ENCODE peak calls at places on chromosome 10, in eight cellular contexts. C is CD8-positive, alpha-beta T cell; O is neuronal stem cell; K is psoas muscle; Q is NT2/D1; G is adipocyte; R is heart left ventricle; D is osteoblast. F is an unnamed sample. For H3K9me3 and H3K4me1, the result is how much of the 10 kb centered on the place peaks cover.

GRCh38 chr10:1513221-1513620 is 224.1 kb downstream of the ADARB2 start:
- DNase-seq in O (no peak), R (no peak), G (no peak), C (no peak), D (no peak), K (no peak), Q (no peak), F (no peak)

GRCh38 chr10:120221873-120222485 is 235.0 kb upstream of the PLPP4 start:
- DNase-seq in Q (peak), D (peak), K (no peak), R (no peak), G (peak), C (no peak), O (no peak), F (no peak)

GRCh38 chr10:3660753-3661152 is 124.3 kb downstream of the KLF6 start:
- DNase-seq in K (no peak), C (no peak), D (no peak), G (no peak), Q (no peak), R (no peak), O (no peak), F (no peak)

GRCh38 chr10:8665322-8665721 is 610.8 kb downstream of the GATA3 start:
- DNase-seq in O (no peak), C (no peak), D (no peak), K (no peak), R (no peak), Q (no peak), G (no peak), F (no peak)

GRCh38 chr10:116660860-116661259 is 40.1 kb downstream of the PNLIPRP2 start:
- DNase-seq in C (no peak), Q (no peak), G (no peak), R (no peak), O (no peak), D (no peak), K (no peak), F (no peak)

GRCh38 chr10:32795598-32796183 is 162.3 kb downstream of the ITGB1 start:
- DNase-seq in G (peak), R (no peak), D (no peak), O (peak), C (no peak), K (no peak), Q (peak), F (no peak)

GRCh38 chr10:125633517-125633999 is 49.4 kb downstream of the TEX36 start:
- DNase-seq in R (no peak), C (no peak), O (no peak), K (no peak), G (no peak), Q (no peak), D (no peak), F (no peak)

GRCh38 chr10:84427903-84428650 is 99.7 kb downstream of the CCSER2 start:
- DNase-seq in O (no peak), G (no peak), Q (no peak), C (no peak), R (no peak), D (peak), K (no peak), F (no peak)

GRCh38 chr10:5023126-5023701 is 19.6 kb upstream of the AKR1C2 start:
- DNase-seq in K (no peak), R (no peak), O (no peak), G (no peak), C (no peak), Q (no peak), D (no peak), F (no peak)

GRCh38 chr10:95458014-95458413 is 103.2 kb downstream of the SORBS1 start:
- DNase-seq in G (no peak), O (no peak), D (no peak), Q (no peak), C (no peak), K (no peak), R (no peak), F (no peak)

GRCh38 chr10:12849351-12850181 is 151.9 kb downstream of the CCDC3 start:
- DNase-seq in R (no peak), C (no peak), D (peak), K (no peak), G (no peak), O (no peak), Q (no peak), F (no peak)

GRCh38 chr10:119313645-119314044 is 106.3 kb downstream of the GRK5 start:
- DNase-seq in K (no peak), G (no peak), R (no peak), O (no peak), C (peak), Q (no peak), D (peak), F (no peak)

GRCh38 chr10:22978287-22978686 is 50.4 kb downstream of the ARMC3 start:
- DNase-seq in Q (no peak), G (no peak), R (no peak), K (no peak), O (no peak), D (no peak), C (no peak), F (no peak)

GRCh38 chr10:30820282-30820991 is 190.9 kb upstream of the LYZL2 start:
- DNase-seq in G (peak), C (no peak), O (no peak), Q (no peak), R (no peak), K (no peak), D (peak), F (no peak)

GRCh38 chr10:28091913-28092312 is 93.0 kb upstream of the ODAD2 start:
- DNase-seq in Q (no peak), O (no peak), R (no peak), K (no peak), D (no peak), C (no peak), G (no peak), F (no peak)

GRCh38 chr10:104780946-104781345 is 139.9 kb downstream of the SORCS3 start:
- DNase-seq in K (no peak), C (no peak), O (no peak), D (no peak), G (no peak), R (no peak), Q (no peak), F (no peak)

GRCh38 chr10:100114460-100114859 is 32.8 kb upstream of the CPN1 start:
- DNase-seq in O (no peak), D (no peak), R (no peak), C (no peak), K (no peak), G (no peak), Q (no peak), F (no peak)

GRCh38 chr10:35635576-35635975 is 6.5 kb downstream of the FZD8 start:
- DNase-seq in Q (no peak), R (no peak), K (no peak), G (peak), C (no peak), O (peak), D (peak), F (no peak)

GRCh38 chr10:107031981-107032699 is 132.4 kb downstream of the SORCS1 start:
- DNase-seq in O (no peak), G (peak), K (no peak), Q (no peak), R (no peak), D (no peak), C (no peak), F (no peak)

GRCh38 chr10:123132576-123133477 is 2.9 kb upstream of the HMX3 start:
- DNase-seq in R (peak), Q (peak), D (peak), G (peak), C (peak), K (peak), O (peak), F (peak)

GRCh38 chr10:132554991-132555647 is 17.5 kb downstream of the INPP5A start:
- DNase-seq in G (no peak), O (no peak), Q (no peak), C (peak), R (peak), K (no peak), D (peak), F (peak)

GRCh38 chr10:63227207-63227895 is 94.2 kb downstream of the NRBF2 start:
- DNase-seq in K (no peak), Q (no peak), G (no peak), C (no peak), R (no peak), O (no peak), D (no peak), F (no peak)

GRCh38 chr10:28294809-28295208 is 8.1 kb downstream of the MPP7 start:
- DNase-seq in C (no peak), R (no peak), G (no peak), D (no peak), O (no peak), Q (no peak), K (no peak), F (no peak)

GRCh38 chr10:43352951-43353350 is 18.5 kb upstream of the FXYD4 start:
- DNase-seq in G (no peak), O (no peak), K (no peak), D (no peak), Q (no peak), R (peak), C (no peak), F (no peak)

GRCh38 chr10:102119417-102120141 is 589 bp downstream of the LDB1 start:
- DNase-seq in O (peak), D (peak), K (peak), R (peak), Q (no peak), G (peak), C (peak), F (peak)

GRCh38 chr10:29948971-29949370 is 110.4 kb downstream of the JCAD start:
- DNase-seq in Q (no peak), R (no peak), K (no peak), D (no peak), O (no peak), C (no peak), G (peak), F (no peak)

GRCh38 chr10:63795461-63795860 is 274.3 kb downstream of the REEP3 start:
- DNase-seq in G (no peak), O (no peak), K (no peak), D (no peak), Q (no peak), R (no peak), C (no peak), F (no peak)

GRCh38 chr10:124194199-124194824 is 100.9 kb upstream of the CHST15 start:
- DNase-seq in O (no peak), G (no peak), R (no peak), K (no peak), C (no peak), D (no peak), Q (no peak), F (no peak)

GRCh38 chr10:43943119-43943824 is 294.6 kb upstream of the ZNF32 start:
- DNase-seq in C (no peak), R (no peak), Q (no peak), O (no peak), K (no peak), G (no peak), D (no peak), F (no peak)

GRCh38 chr10:3330687-3331086 is 158.1 kb upstream of the PITRM1 start:
- DNase-seq in G (peak), C (no peak), O (no peak), R (peak), K (peak), D (peak), Q (no peak), F (no peak)

GRCh38 chr10:17599089-17599488 is 18.1 kb downstream of the HACD1 start:
- DNase-seq in D (no peak), G (peak), O (peak), C (no peak), K (no peak), R (no peak), Q (no peak), F (no peak)

GRCh38 chr10:96497391-96497790 is 16.3 kb downstream of the TLL2 start:
- DNase-seq in O (no peak), Q (no peak), K (no peak), G (no peak), R (no peak), D (no peak), C (no peak), F (no peak)

GRCh38 chr10:115125505-115125904 is 32.3 kb downstream of the ATRNL1 start:
- DNase-seq in O (no peak), D (no peak), K (no peak), C (no peak), R (no peak), Q (no peak), G (no peak), F (no peak)

GRCh38 chr10:111491154-111491553 is 414.3 kb downstream of the ADRA2A start:
- DNase-seq in C (no peak), D (no peak), K (no peak), R (no peak), Q (no peak), O (no peak), G (no peak), F (no peak)

GRCh38 chr10:130218936-130219335 is 82.7 kb downstream of the GLRX3 start:
- DNase-seq in O (no peak), R (no peak), Q (no peak), G (no peak), K (no peak), D (peak), C (no peak), F (no peak)
- H3K9me3 ChIP-seq in O (under half), R (under half), Q (under half), G (under half), K (under half), D (under half), C (under half), F (under half)

GRCh38 chr10:110209926-110210662 is 2.7 kb downstream of the MXI1 start:
- DNase-seq in G (peak), Q (no peak), C (peak), O (no peak), K (peak), R (peak), D (peak), F (peak)

GRCh38 chr10:110214380-110214826 is 7.0 kb downstream of the MXI1 start:
- DNase-seq in G (no peak), K (no peak), O (no peak), C (no peak), D (no peak), R (no peak), Q (no peak), F (no peak)

GRCh38 chr10:110210663-110211454 is 3.5 kb downstream of the MXI1 start:
- DNase-seq in G (peak), O (peak), K (peak), C (peak), Q (peak), D (peak), R (peak), F (peak)

GRCh38 chr10:110211455-110211843 is 4.0 kb downstream of the MXI1 start:
- DNase-seq in K (no peak), C (no peak), Q (no peak), R (no peak), G (no peak), O (no peak), D (peak), F (no peak)

DNA sequence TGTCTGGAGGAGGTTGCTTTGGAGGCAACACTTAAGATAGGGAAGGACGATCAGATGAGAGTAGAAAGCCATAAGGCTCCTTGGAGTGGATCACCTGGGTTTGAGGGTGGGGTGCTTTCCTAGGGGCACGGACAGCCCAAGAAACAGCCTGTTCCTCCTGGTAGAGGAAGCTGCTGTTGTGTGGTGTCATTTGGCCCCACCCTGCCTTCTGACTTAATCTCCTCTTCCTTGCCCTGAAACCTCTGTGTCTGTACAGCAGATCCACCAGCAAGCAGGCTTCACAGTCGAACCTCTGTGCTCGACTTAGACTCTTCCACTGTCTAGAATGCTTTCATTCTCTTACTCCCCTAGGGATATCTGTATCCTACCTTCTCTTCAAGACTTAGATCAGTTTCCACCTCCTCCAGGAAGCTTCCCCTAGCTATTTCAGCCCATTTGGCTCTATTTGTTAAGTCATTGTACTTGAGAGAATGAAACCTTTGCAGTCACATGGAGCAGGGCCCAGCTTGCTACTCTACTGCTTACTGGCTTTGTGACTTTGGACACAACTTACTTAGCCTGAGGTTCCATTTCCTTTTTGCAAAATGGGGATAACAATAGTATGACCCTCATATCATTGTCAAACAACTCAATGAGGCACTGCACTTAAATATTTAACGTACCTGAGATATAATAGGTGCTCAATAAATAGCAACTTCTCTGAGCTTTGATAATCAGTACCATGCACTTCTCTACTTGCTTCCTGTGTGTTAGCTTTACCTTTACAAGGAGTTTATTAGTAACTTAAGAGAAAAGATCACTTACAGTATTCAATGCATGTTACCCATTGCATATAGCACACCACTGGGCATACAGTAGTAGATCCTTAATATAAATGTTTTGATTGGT is 5.0 kb downstream of the MXI1 start:
- DNase-seq in O (no peak), D (no peak), K (no peak), G (peak), C (peak), Q (no peak), R (peak), F (peak)
- H3K4me1 ChIP-seq in O (under half), D (under half), K (under half), G (under half), C (under half), Q (under half), R (under half), F (under half)

GRCh38 chr10:6356280-6356793 is 153.6 kb downstream of the PFKFB3 start:
- DNase-seq in O (no peak), C (no peak), G (no peak), D (no peak), Q (no peak), K (no peak), R (no peak), F (no peak)
- H3K9me3 ChIP-seq in O (under half), C (under half), G (under half), D (under half), Q (under half), K (under half), R (under half), F (under half)

DNA sequence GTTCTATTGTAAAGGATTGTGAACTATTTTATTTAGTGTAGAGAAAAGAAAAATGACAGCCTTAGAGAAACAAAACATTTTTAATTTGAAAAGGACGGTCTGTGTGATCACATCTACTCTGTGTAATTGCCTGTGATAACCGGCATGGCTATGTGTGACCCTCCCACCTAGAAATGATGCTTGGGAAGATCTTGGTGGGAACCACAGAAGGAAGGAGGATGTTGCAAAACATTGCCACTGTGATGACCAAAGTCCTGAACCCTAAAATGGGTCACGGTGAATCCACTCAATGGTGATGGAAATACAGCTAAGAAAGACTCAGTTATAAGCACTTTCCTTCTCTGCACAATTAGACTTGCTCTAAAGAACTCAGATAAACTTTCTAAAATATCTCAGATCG is 221.3 kb upstream of the FRMD4A start:
- DNase-seq in R (no peak), G (no peak), C (no peak), D (no peak), O (no peak), Q (no peak), K (no peak), F (no peak)
- H3K4me1 ChIP-seq in R (under half), G (under half), C (half or more), D (under half), O (under half), Q (under half), K (under half), F (under half)

GRCh38 chr10:88546462-88546861 is 36.7 kb downstream of the RNLS start:
- DNase-seq in D (no peak), G (no peak), C (no peak), Q (no peak), R (no peak), O (no peak), K (no peak), F (no peak)
- H3K9me3 ChIP-seq in D (under half), G (under half), C (under half), Q (under half), R (under half), O (under half), K (under half), F (under half)

DNA sequence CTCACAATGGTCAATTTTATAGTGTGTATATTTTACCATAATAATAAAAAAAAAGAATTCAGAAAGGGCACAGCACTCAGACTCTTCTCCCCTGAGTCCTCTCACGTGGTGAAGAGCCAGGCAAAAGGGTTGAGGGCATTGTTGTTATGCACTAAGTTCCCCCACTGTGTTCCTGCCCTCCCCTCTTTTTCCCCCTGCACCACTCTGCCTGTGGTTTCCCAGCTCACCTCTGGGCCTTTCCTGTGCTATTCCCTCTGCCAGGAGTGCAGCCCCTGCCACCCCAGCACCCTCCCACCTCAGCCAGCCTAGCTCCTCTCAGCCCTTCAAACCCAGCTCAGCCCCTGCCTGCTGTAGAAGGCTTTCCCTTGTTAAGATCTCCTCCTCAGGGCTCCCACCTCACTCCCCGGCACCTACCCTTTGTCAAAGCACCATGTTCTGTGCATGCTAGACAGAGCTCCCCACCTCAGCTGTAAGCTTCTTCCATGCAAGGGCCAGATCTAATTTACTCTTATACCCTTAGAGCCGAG is 108.5 kb downstream of the KCNMA1 start:
- DNase-seq in D (no peak), C (no peak), G (no peak), R (no peak), K (no peak), Q (no peak), O (no peak), F (no peak)
- H3K4me1 ChIP-seq in D (half or more), C (under half), G (under half), R (under half), K (half or more), Q (under half), O (under half), F (under half)

GRCh38 chr10:38174341-38174740 is 80.2 kb downstream of the ZNF37A start:
- DNase-seq in K (no peak), G (no peak), O (no peak), D (no peak), C (no peak), R (no peak), Q (no peak), F (no peak)
- H3K9me3 ChIP-seq in K (under half), G (under half), O (under half), D (under half), C (under half), R (under half), Q (under half), F (under half)

F was measured in aorta.